ENCODE peak calls at places on chromosomes 3 and 15, in five cellular contexts. V, S, H, I and W are unnamed samples. For H3K4me1, the result is how much of the 10 kb centered on the place peaks cover.

GRCh38 chr3:114299421-114299820 is 5.6 kb downstream of the TIGIT start:
- DNase-seq in S (peak), I (no peak), V (peak), H (no peak), W (no peak)

GRCh38 chr15:62969442-62970089 is 73.0 kb upstream of the TPM1 start:
- DNase-seq in H (no peak), V (no peak), I (no peak), S (no peak), W (no peak)

GRCh38 chr15:68335251-68335650 is 57.7 kb downstream of the FEM1B start:
- DNase-seq in I (no peak), H (no peak), S (no peak), V (no peak), W (no peak)

GRCh38 chr3:170044795-170045244 is 7.0 kb downstream of the GPR160 start:
- DNase-seq in H (peak), I (no peak), V (no peak), S (no peak), W (no peak)

GRCh38 chr3:107206141-107206540 is 171.1 kb upstream of the CCDC54 start:
- DNase-seq in H (no peak), V (peak), I (no peak), S (peak), W (peak)

GRCh38 chr15:31272558-31273257 is 53.9 kb upstream of the KLF13 start:
- DNase-seq in V (no peak), S (no peak), I (no peak), H (peak), W (no peak)

GRCh38 chr3:11574981-11575669 is 68.6 kb downstream of the VGLL4 start:
- DNase-seq in I (no peak), H (no peak), V (no peak), S (no peak), W (no peak)

GRCh38 chr15:39553947-39554731 is 26.7 kb upstream of the THBS1 start:
- DNase-seq in H (no peak), S (no peak), V (no peak), I (no peak), W (no peak)

GRCh38 chr3:52446631-52447511 is 2.0 kb upstream of the SEMA3G start:
- DNase-seq in H (peak), I (no peak), S (peak), V (peak), W (peak)

GRCh38 chr3:42829083-42829627 is 19.9 kb downstream of the ACKR2 start:
- DNase-seq in H (peak), V (peak), S (no peak), I (no peak), W (no peak)

GRCh38 chr3:122322095-122323075 is 2.7 kb upstream of the CSTA start:
- DNase-seq in S (no peak), H (no peak), I (no peak), V (no peak), W (peak)

GRCh38 chr3:189588061-189588817 is 43.0 kb upstream of the TP63 start:
- DNase-seq in I (no peak), V (no peak), S (no peak), H (no peak), W (no peak)

GRCh38 chr3:189632238-189632637 is 1.0 kb downstream of the TP63 start:
- DNase-seq in S (no peak), I (no peak), H (no peak), V (no peak), W (no peak)

GRCh38 chr3:25151497-25151896 is 276.6 kb upstream of the RARB start:
- DNase-seq in V (no peak), S (no peak), I (no peak), H (no peak), W (no peak)

GRCh38 chr3:38017445-38018295 is 11.8 kb downstream of the PLCD1 start:
- DNase-seq in H (no peak), S (no peak), V (no peak), I (no peak), W (no peak)

GRCh38 chr3:110598847-110599490 is 472.6 kb upstream of the NECTIN3 start:
- DNase-seq in H (no peak), I (no peak), S (no peak), V (no peak), W (no peak)

GRCh38 chr3:46932455-46933225 is 43.9 kb downstream of the CCDC12 start:
- DNase-seq in H (peak), V (no peak), I (no peak), S (no peak), W (no peak)

GRCh38 chr15:68806220-68807105 is 14.2 kb downstream of the ANP32A start:
- DNase-seq in V (no peak), H (peak), S (no peak), I (no peak), W (no peak)

GRCh38 chr3:169984287-169984686 is 17.7 kb downstream of the SEC62 start:
- DNase-seq in H (no peak), I (no peak), S (no peak), V (no peak), W (no peak)

GRCh38 chr3:149152420-149152819 is 23.0 kb downstream of the HPS3 start:
- DNase-seq in I (no peak), V (no peak), S (no peak), H (no peak), W (no peak)

GRCh38 chr3:66353530-66353929 is 132.7 kb downstream of the SLC25A26 start:
- DNase-seq in S (no peak), H (no peak), V (no peak), I (no peak), W (no peak)

GRCh38 chr15:70974004-70974832 is 81.6 kb downstream of the LRRC49 start:
- DNase-seq in S (no peak), H (no peak), I (no peak), V (peak), W (no peak)

GRCh38 chr3:151425640-151426336 is 35.1 kb downstream of the IGSF10 start:
- DNase-seq in V (no peak), I (no peak), S (no peak), H (no peak), W (no peak)

GRCh38 chr3:151443583-151443982 is 17.3 kb downstream of the IGSF10 start:
- DNase-seq in V (no peak), H (no peak), S (peak), I (no peak), W (no peak)

GRCh38 chr3:88812576-88812975 is 294.8 kb upstream of the EPHA3 start:
- DNase-seq in H (no peak), S (no peak), V (no peak), I (no peak), W (no peak)

GRCh38 chr3:115766587-115767492 is 143.5 kb downstream of the GAP43 start:
- DNase-seq in H (no peak), V (no peak), I (no peak), S (peak), W (no peak)

GRCh38 chr3:154799801-154800200 is 280.3 kb upstream of the MME start:
- DNase-seq in V (no peak), H (no peak), I (no peak), S (no peak), W (no peak)

GRCh38 chr3:54341811-54342210 is 219.5 kb downstream of the CACNA2D3 start:
- DNase-seq in V (no peak), S (no peak), I (no peak), H (no peak), W (no peak)

GRCh38 chr15:40002295-40002694 is 36.7 kb downstream of the SRP14 start:
- DNase-seq in H (no peak), S (no peak), V (peak), I (no peak), W (no peak)

GRCh38 chr3:187714404-187714979 is 12.1 kb upstream of the RTP2 start:
- DNase-seq in V (peak), H (peak), I (no peak), S (peak), W (peak)

GRCh38 chr3:148718982-148719862 is 21.5 kb downstream of the AGTR1 start:
- DNase-seq in H (no peak), I (no peak), S (no peak), V (no peak), W (no peak)

GRCh38 chr15:49328941-49329340 is 94.1 kb upstream of the FGF7 start:
- DNase-seq in H (no peak), V (no peak), S (no peak), I (no peak), W (no peak)

GRCh38 chr3:71066356-71066755 is 517.2 kb downstream of the FOXP1 start:
- DNase-seq in S (no peak), I (no peak), V (no peak), H (peak), W (peak)

GRCh38 chr3:102156426-102156825 is 278.4 kb upstream of the ZPLD1 start:
- DNase-seq in V (no peak), H (no peak), S (no peak), I (no peak), W (no peak)

GRCh38 chr3:18415132-18415531 is 10.0 kb downstream of the SATB1 start:
- DNase-seq in V (no peak), I (no peak), S (no peak), H (no peak), W (no peak)

GRCh38 chr3:32951410-32951811 is at the start of gene CCR4:
- DNase-seq in V (no peak), H (peak), S (no peak), I (no peak), W (peak)

GRCh38 chr3:20038679-20039078 is 1.6 kb upstream of the KAT2B start:
- DNase-seq in I (no peak), H (no peak), V (no peak), S (no peak), W (peak)

GRCh38 chr3:123656691-123657090 is 71.8 kb upstream of the HACD2 start:
- DNase-seq in H (no peak), S (no peak), V (no peak), I (no peak), W (no peak)

GRCh38 chr3:123657578-123657977 is 72.7 kb upstream of the HACD2 start:
- DNase-seq in H (peak), V (no peak), S (no peak), I (no peak), W (no peak)

GRCh38 chr3:123655400-123655799 is 70.5 kb upstream of the HACD2 start:
- DNase-seq in S (no peak), I (no peak), H (no peak), V (no peak), W (no peak)

GRCh38 chr3:123657111-123657510 is 72.3 kb upstream of the HACD2 start:
- DNase-seq in S (no peak), H (no peak), V (no peak), I (no peak), W (no peak)

GRCh38 chr3:123656241-123656640 is 71.4 kb upstream of the HACD2 start:
- DNase-seq in H (no peak), S (no peak), V (no peak), I (no peak), W (no peak)
- H3K4me1 ChIP-seq in H (half or more), S (under half), V (under half), I (half or more), W (under half)

GRCh38 chr15:38255690-38256089 is 3.1 kb downstream of the SPRED1 start:
- DNase-seq in I (no peak), S (no peak), H (no peak), V (no peak), W (no peak)
- H3K4me3 ChIP-seq in I (peak), S (no peak), H (no peak), V (peak), W (no peak)

DNA sequence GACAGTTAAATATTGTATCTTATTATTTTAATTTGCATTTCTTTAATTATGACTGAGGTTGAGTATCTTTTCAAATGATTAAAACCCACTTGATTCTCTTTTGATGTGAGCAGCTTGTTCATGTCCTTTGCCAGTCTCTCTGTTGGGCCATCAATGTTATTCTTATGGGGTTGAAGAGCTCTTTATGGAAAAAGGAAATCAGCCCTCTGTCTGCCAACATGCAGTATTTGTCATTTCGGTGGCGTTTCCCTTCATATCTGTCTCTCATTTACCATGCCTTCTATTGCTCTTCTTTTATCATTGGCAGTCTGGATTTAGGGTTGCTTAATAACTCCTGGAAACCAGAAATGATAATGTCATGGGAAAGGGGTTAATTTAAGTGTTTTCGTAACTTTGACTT is 340.7 kb upstream of the DNAJC19 start:
- DNase-seq in S (no peak), I (no peak), H (no peak), V (no peak), W (no peak)
- H3K4me1 ChIP-seq in S (under half), I (under half), H (under half), V (under half), W (under half)

GRCh38 chr3:194488007-194488742 is 1.4 kb upstream of the ATP13A3 start:
- DNase-seq in H (no peak), I (no peak), V (no peak), S (no peak), W (peak)
- H3K4me3 ChIP-seq in H (peak), I (peak), V (peak), S (peak), W (peak)